ENCODE peak calls at places on chromosomes 5 and 9, in seven cellular contexts. L is breast epithelium, M is hepatocyte, I is osteoblast, S is HepG2, T is body of pancreas, F is heart right ventricle. W is an unnamed sample. For H3K4me1, the result is how much of the 10 kb centered on the place peaks cover.

GRCh38 chr9:116712781-116713180 is 25.7 kb downstream of the TRIM32 start:
- DNase-seq in L (no peak), M (peak), I (no peak), S (no peak), T (no peak), F (no peak), W (no peak)

GRCh38 chr9:130590305-130590704 is 10.9 kb downstream of the FUBP3 start:
- DNase-seq in L (no peak), M (no peak), I (no peak), S (peak), T (no peak), F (no peak), W (no peak)

GRCh38 chr9:87810691-87811178 is 71.9 kb upstream of the SPATA31E1 start:
- DNase-seq in L (no peak), M (no peak), I (no peak), S (no peak), T (no peak), F (no peak), W (no peak)

GRCh38 chr5:36744678-36745659 is 131.6 kb upstream of the NIPBL start:
- DNase-seq in L (peak), M (peak), I (peak), S (peak), T (peak), F (peak), W (peak)

GRCh38 chr9:120361531-120361930 is 218.4 kb downstream of the CDK5RAP2 start:
- DNase-seq in L (no peak), M (no peak), I (no peak), S (no peak), T (no peak), F (no peak), W (no peak)

GRCh38 chr5:4627887-4628286 is 512.2 kb upstream of the ADAMTS16 start:
- DNase-seq in L (no peak), M (no peak), I (no peak), S (no peak), T (no peak), F (no peak), W (no peak)

GRCh38 chr9:7976167-7976755 is 176.7 kb upstream of the DMAC1 start:
- DNase-seq in L (no peak), M (no peak), I (no peak), S (no peak), T (no peak), F (no peak), W (no peak)

GRCh38 chr5:178273665-178274541 is 41.3 kb upstream of the PHYKPL start:
- DNase-seq in L (no peak), M (peak), I (peak), S (no peak), T (no peak), F (peak), W (no peak)

GRCh38 chr5:176413255-176413565 is 3.1 kb downstream of the CLTB start:
- DNase-seq in L (no peak), M (no peak), I (peak), S (no peak), T (no peak), F (peak), W (no peak)

GRCh38 chr5:51187953-51188591 is 195.2 kb upstream of the ISL1 start:
- DNase-seq in L (no peak), M (no peak), I (no peak), S (no peak), T (no peak), F (no peak), W (no peak)

GRCh38 chr5:32709789-32710334 is 1.3 kb upstream of the NPR3 start:
- DNase-seq in L (no peak), M (peak), I (peak), S (peak), T (peak), F (peak), W (peak)

GRCh38 chr9:107158321-107158720 is 124.8 kb upstream of the RAD23B start:
- DNase-seq in L (no peak), M (peak), I (no peak), S (peak), T (no peak), F (no peak), W (no peak)

GRCh38 chr5:141100243-141100805 is at the start of gene PCDHB3:
- DNase-seq in L (no peak), M (no peak), I (peak), S (peak), T (peak), F (no peak), W (no peak)

DNA sequence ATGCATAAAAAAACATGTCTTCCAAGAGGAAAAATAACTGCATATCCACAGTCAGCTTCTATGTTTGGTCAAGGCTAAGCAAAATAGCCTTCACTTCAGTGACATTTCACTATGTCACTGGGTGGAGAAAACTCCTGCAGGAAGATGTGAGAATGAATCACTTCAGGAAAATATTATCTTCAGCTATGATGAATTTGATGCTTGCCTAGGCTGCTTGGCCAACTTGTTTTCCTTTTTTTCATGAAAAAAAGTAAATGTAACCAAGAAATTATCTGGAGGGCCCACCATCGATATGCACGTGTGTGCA is 143.0 kb upstream of the ZNF608 start:
- DNase-seq in L (no peak), M (no peak), I (peak), S (no peak), T (no peak), F (no peak), W (no peak)
- H3K27ac ChIP-seq in L (no peak), M (no peak), I (no peak), S (no peak), T (peak), F (no peak), W (no peak)

GRCh38 chr5:53037141-53037859 is 48.1 kb downstream of the ITGA2 start:
- DNase-seq in L (no peak), M (no peak), I (no peak), S (no peak), T (no peak), F (no peak), W (no peak)
- H3K4me1 ChIP-seq in L (under half), M (under half), I (under half), S (under half), T (under half), F (under half), W (under half)

GRCh38 chr5:75869891-75870290 is 152.7 kb upstream of the POC5 start:
- DNase-seq in L (no peak), M (no peak), I (no peak), S (no peak), T (no peak), F (no peak), W (no peak)
- H3K27ac ChIP-seq in L (no peak), M (no peak), I (no peak), S (no peak), T (no peak), F (no peak), W (no peak)

GRCh38 chr5:14252793-14253192 is 109.7 kb downstream of the TRIO start:
- DNase-seq in L (no peak), M (no peak), I (no peak), S (no peak), T (no peak), F (no peak), W (no peak)
- H3K4me1 ChIP-seq in L (under half), M (under half), I (under half), S (under half), T (under half), F (half or more), W (under half)

GRCh38 chr5:54736003-54736797 is 218.6 kb downstream of the SNX18 start:
- DNase-seq in L (no peak), M (no peak), I (no peak), S (no peak), T (no peak), F (no peak), W (no peak)
- H3K27ac ChIP-seq in L (no peak), M (no peak), I (no peak), S (no peak), T (no peak), F (no peak), W (no peak)

W was measured in ascending aorta.